ENCODE peak calls at places on chromosome 10, in four cellular contexts. Z is cardiac muscle cell, W is chondrocyte, U is cardiac fibroblast. K is an unnamed sample.
A peak's percentile ranks its signal among the peaks of the same experiment; 100 is the strongest.

GRCh38 chr10:57973451-57973850 is 294.2 kb downstream of the IPMK start:
- DNase-seq in U (peak; percentile 42), W (no peak), Z (no peak), K (no peak)

GRCh38 chr10:84405662-84406061 is 77.3 kb downstream of the CCSER2 start:
- DNase-seq in Z (no peak), U (no peak), W (no peak), K (no peak)

GRCh38 chr10:75654171-75654772 is 222.8 kb downstream of the LRMDA start:
- DNase-seq in Z (no peak), W (no peak), U (peak; percentile 33), K (peak; percentile 16)

GRCh38 chr10:30000802-30001571 is 58.4 kb downstream of the JCAD start:
- DNase-seq in Z (no peak), U (peak; percentile 97), W (no peak), K (peak; percentile 84)

GRCh38 chr10:93346060-93346459 is 136.1 kb downstream of the MYOF start:
- DNase-seq in Z (no peak), U (no peak), W (no peak), K (no peak)

GRCh38 chr10:110576220-110576619 is 8.7 kb downstream of the SMC3 start:
- DNase-seq in W (no peak), U (peak; percentile 93), Z (no peak), K (peak; percentile 90)

GRCh38 chr10:99630439-99630838 is 10.2 kb upstream of the SLC25A28 start:
- DNase-seq in U (peak; percentile 69), W (no peak), Z (no peak), K (peak; percentile 73)

GRCh38 chr10:69963835-69964710 is 88.6 kb upstream of the MACROH2A2 start:
- DNase-seq in U (no peak), Z (no peak), W (no peak), K (no peak)

GRCh38 chr10:120949511-120950102 is 98.4 kb downstream of the WDR11 start:
- DNase-seq in U (peak; percentile 21), W (no peak), Z (no peak), K (no peak)

GRCh38 chr10:114174462-114175190 is 623 bp upstream of the CCDC186 start:
- DNase-seq in Z (no peak), U (peak; percentile 56), W (no peak), K (peak; percentile 87)

GRCh38 chr10:131556061-131556896 is 244.8 kb upstream of the TCERG1L start:
- DNase-seq in Z (no peak), U (no peak), W (no peak), K (no peak)

GRCh38 chr10:71729023-71729649 is 9.6 kb upstream of the C10orf105 start:
- DNase-seq in Z (no peak), U (no peak), W (no peak), K (peak; percentile 95)

GRCh38 chr10:70815504-70816219 is at the start of gene SGPL1:
- DNase-seq in U (peak; percentile 72), W (peak; percentile 95), Z (peak; percentile 93), K (peak; percentile 79)

GRCh38 chr10:37234692-37235091 is 109.3 kb downstream of the ANKRD30A start:
- DNase-seq in Z (no peak), W (no peak), U (no peak), K (no peak)

GRCh38 chr10:77240042-77240619 is 397.5 kb downstream of the KCNMA1 start:
- DNase-seq in W (no peak), U (no peak), Z (no peak), K (no peak)

GRCh38 chr10:125631806-125632205 is 51.2 kb downstream of the TEX36 start:
- DNase-seq in W (no peak), Z (no peak), U (no peak), K (no peak)

GRCh38 chr10:59831658-59832503 is 74.5 kb downstream of the CCDC6 start:
- DNase-seq in U (no peak), W (no peak), Z (no peak), K (no peak)

GRCh38 chr10:8048281-8049008 is 6.0 kb upstream of the GATA3 start:
- DNase-seq in U (no peak), Z (no peak), W (no peak), K (no peak)

GRCh38 chr10:95573953-95574604 is 12.9 kb upstream of the SORBS1 start:
- DNase-seq in Z (no peak), U (no peak), W (no peak), K (no peak)

GRCh38 chr10:109956454-109957091 is 33.3 kb upstream of the XPNPEP1 start:
- DNase-seq in W (no peak), Z (peak; percentile 30), U (peak; percentile 77), K (peak; percentile 54)

GRCh38 chr10:44051584-44052385 is 333.1 kb downstream of the CXCL12 start:
- DNase-seq in W (no peak), U (peak; percentile 86), Z (no peak), K (peak; percentile 72)

GRCh38 chr10:64288404-64288803 is 767.2 kb downstream of the REEP3 start:
- DNase-seq in Z (no peak), W (no peak), U (no peak), K (no peak)

GRCh38 chr10:64283621-64284020 is 762.4 kb downstream of the REEP3 start:
- DNase-seq in Z (no peak), U (no peak), W (no peak), K (no peak)

GRCh38 chr10:64286533-64286932 is 765.3 kb downstream of the REEP3 start:
- DNase-seq in Z (no peak), U (no peak), W (no peak), K (no peak)
- TF ChIP-seq CTCF in Z (no peak), U (no peak), W (no peak), K (no peak)

GRCh38 chr10:15859531-15859864 is 809 bp downstream of the MINDY3 start:
- DNase-seq in Z (no peak), W (no peak), U (no peak), K (no peak)

GRCh38 chr10:15860692-15861201 is 440 bp upstream of the MINDY3 start:
- DNase-seq in W (no peak), U (no peak), Z (no peak), K (no peak)

GRCh38 chr10:15858895-15859294 is 1.4 kb downstream of the MINDY3 start:
- DNase-seq in U (no peak), W (no peak), Z (no peak), K (peak; percentile 9)

GRCh38 chr10:15857001-15857608 is 3.2 kb downstream of the MINDY3 start:
- DNase-seq in W (no peak), Z (no peak), U (no peak), K (no peak)

DNA sequence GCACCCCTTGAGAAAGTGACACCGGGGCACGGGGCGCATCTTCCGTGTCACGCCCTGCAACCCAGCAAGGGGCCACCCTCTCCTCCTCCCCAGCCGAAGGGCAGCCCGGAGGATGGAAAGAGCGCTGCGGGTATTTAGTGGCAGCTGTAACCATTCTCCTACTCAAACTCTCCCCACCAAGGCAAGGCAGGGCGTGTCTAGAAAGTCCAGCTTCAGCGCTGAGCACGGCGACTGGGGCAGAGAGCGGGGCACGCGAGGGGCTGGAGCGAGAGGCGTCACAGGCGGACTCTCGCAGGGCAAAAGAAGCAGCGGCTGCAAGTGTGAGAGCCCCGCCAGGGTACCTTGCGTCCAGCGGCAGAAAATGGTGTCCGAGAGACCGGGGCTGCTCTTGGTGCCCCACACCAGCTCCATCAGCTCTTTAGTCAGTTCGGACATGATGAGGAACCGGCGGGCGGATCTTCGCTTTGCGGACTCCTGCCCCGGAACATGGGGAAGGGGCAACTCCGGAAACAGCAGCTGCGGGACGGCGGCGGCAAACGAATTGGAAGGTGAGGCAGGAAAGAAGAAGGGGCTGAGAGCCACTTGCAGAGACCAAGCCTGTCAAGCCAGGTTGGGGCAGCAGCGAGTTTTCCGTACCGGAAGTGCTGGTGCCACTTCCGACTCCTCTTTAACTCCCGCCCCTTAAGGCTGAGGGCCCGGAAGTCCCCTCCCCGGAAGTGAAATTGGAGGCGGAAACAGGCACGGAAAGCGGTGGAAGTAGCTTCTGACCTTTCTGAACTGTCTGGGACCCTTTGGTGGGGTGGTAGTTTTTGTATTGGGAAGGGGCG is at the start of gene MINDY3:
- DNase-seq in U (peak; percentile 80), W (peak; percentile 78), Z (peak; percentile 77), K (peak; percentile 82)
- TF ChIP-seq CTCF in U (no peak), W (peak; percentile 31), Z (no peak), K (no peak)

GRCh38 chr10:28781296-28781695 is 104.0 kb downstream of the BAMBI start:
- DNase-seq in W (no peak), U (no peak), Z (no peak), K (no peak)
- TF ChIP-seq CTCF in W (no peak), U (no peak), Z (no peak), K (no peak)

GRCh38 chr10:96832721-96833219 is 672 bp downstream of the LCOR start:
- DNase-seq in W (peak; percentile 94), U (peak; percentile 65), Z (peak; percentile 90), K (peak; percentile 60)
- TF ChIP-seq CTCF in W (peak; percentile 21), U (no peak), Z (no peak), K (no peak)

DNA sequence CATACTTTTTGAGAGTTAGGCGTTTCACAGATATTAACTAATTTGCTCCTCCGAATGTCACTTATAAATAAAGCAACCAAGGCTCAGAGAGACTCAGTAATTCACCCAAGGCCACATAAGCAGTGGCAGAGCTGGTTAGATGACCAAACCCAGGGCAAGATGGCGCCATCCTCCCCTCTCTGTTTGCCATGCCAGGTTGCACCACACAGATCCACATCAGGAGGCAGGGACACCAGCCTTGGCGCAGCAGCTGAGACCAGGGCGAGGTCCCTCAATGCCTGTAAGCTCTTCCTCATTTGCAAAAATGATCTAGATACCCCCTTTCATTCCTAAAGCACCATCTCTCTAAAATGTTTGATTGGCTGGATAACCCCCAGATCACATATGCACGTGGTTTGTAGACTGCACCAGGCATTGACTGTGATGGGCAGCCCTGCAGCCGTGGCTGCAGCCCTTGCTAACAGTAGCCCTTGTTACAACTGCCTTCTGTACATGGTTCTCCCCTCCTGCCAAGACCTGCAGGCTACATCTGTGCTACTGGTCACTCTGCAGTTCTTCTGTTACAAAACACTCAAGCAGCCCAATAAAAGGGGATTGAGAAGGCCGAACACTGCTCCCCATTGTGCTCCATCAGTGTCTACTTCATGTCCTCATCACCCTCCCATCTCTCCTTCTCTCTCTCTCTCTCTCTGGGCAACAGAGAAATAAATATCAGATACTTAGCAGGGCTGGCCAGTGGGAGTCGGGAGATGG is 298.6 kb downstream of the PRPF18 start:
- DNase-seq in Z (no peak), W (no peak), U (no peak), K (no peak)
- TF ChIP-seq CTCF in Z (no peak), W (no peak), U (no peak), K (no peak)

GRCh38 chr10:78783753-78784152 is 285.0 kb upstream of the ZMIZ1 start:
- DNase-seq in U (no peak), W (no peak), Z (no peak), K (no peak)
- TF ChIP-seq CTCF in U (no peak), W (no peak), Z (no peak), K (no peak)

GRCh38 chr10:123044391-123044790 is 35.6 kb downstream of the ACADSB start:
- DNase-seq in Z (no peak), U (peak; percentile 25), W (no peak), K (peak; percentile 44)
- TF ChIP-seq CTCF in Z (peak; percentile 10), U (no peak), W (peak; percentile 73), K (peak; percentile 23)

GRCh38 chr10:127577376-127577775 is 28.3 kb downstream of the NPS start:
- DNase-seq in Z (no peak), U (peak; percentile 12), W (no peak), K (no peak)
- TF ChIP-seq CTCF in Z (no peak), U (no peak), W (peak; percentile 84), K (peak; percentile 21)

GRCh38 chr10:78579586-78579985 is 489.2 kb upstream of the ZMIZ1 start:
- DNase-seq in U (no peak), Z (no peak), W (no peak), K (no peak)

GRCh38 chr10:78578929-78579328 is 489.8 kb upstream of the ZMIZ1 start:
- DNase-seq in W (no peak), Z (no peak), U (peak; percentile 29), K (no peak)

GRCh38 chr10:78575400-78575799 is 493.4 kb upstream of the ZMIZ1 start:
- DNase-seq in Z (no peak), U (peak; percentile 4), W (no peak), K (no peak)

GRCh38 chr10:78576276-78576675 is 492.5 kb upstream of the ZMIZ1 start:
- DNase-seq in U (no peak), W (no peak), Z (peak; percentile 33), K (no peak)

GRCh38 chr10:78577673-78578072 is 491.1 kb upstream of the ZMIZ1 start:
- DNase-seq in W (no peak), Z (no peak), U (no peak), K (no peak)
- TF ChIP-seq CTCF in W (no peak), Z (no peak), U (no peak), K (no peak)

K was measured in MCF 10A.